ENCODE peak calls at places on chromosomes 5 and 9, in ten cellular contexts. S, I, M, A, Q, H, X, P, J and T are unnamed samples.

GRCh38 chr9:36874261-36874660 is 159.8 kb downstream of the PAX5 start:
- DNase-seq in S (no peak), I (no peak), M (no peak), A (no peak), Q (no peak), H (no peak), X (no peak), P (no peak), J (no peak), T (no peak)

GRCh38 chr9:90129446-90129845 is 513.2 kb downstream of the DIRAS2 start:
- DNase-seq in S (no peak), I (no peak), M (no peak), A (no peak), Q (no peak), H (no peak), X (no peak), P (no peak), J (no peak), T (no peak)

GRCh38 chr9:30723656-30724055 is 1660.8 kb upstream of the ACO1 start:
- DNase-seq in S (no peak), I (no peak), M (no peak), A (no peak), Q (no peak), H (no peak), X (no peak), P (no peak), J (peak), T (no peak)

GRCh38 chr5:2093859-2094615 is 211.3 kb upstream of the IRX4 start:
- DNase-seq in S (no peak), I (no peak), M (no peak), A (no peak), Q (no peak), H (no peak), X (no peak), P (no peak), J (peak), T (no peak)

GRCh38 chr9:132234501-132235045 is 72.7 kb downstream of the NTNG2 start:
- DNase-seq in S (no peak), I (no peak), M (no peak), A (no peak), Q (peak), H (no peak), X (no peak), P (no peak), J (no peak), T (no peak)

GRCh38 chr9:110969971-110970381 is 68.3 kb downstream of the LPAR1 start:
- DNase-seq in S (no peak), I (no peak), M (no peak), A (no peak), Q (no peak), H (no peak), X (no peak), P (no peak), J (peak), T (no peak)

GRCh38 chr5:59300930-59301329 is 592.6 kb downstream of the PDE4D start:
- DNase-seq in S (no peak), I (no peak), M (no peak), A (no peak), Q (no peak), H (no peak), X (no peak), P (no peak), J (no peak), T (no peak)

GRCh38 chr9:130887494-130888144 is 9.0 kb downstream of the QRFP start:
- DNase-seq in S (no peak), I (no peak), M (no peak), A (no peak), Q (no peak), H (no peak), X (no peak), P (no peak), J (no peak), T (no peak)

GRCh38 chr5:32024751-32025150 is 149.4 kb downstream of the GOLPH3 start:
- DNase-seq in S (no peak), I (no peak), M (no peak), A (no peak), Q (no peak), H (no peak), X (no peak), P (no peak), J (no peak), T (no peak)

GRCh38 chr5:128777052-128777451 is 188.2 kb upstream of the SLC27A6 start:
- DNase-seq in S (no peak), I (no peak), M (no peak), A (no peak), Q (no peak), H (no peak), X (no peak), P (no peak), J (peak), T (no peak)

GRCh38 chr5:178602752-178603151 is 12.6 kb upstream of the COL23A1 start:
- DNase-seq in S (no peak), I (no peak), M (no peak), A (no peak), Q (no peak), H (no peak), X (no peak), P (no peak), J (no peak), T (no peak)

GRCh38 chr5:107553063-107553676 is 117.6 kb downstream of the EFNA5 start:
- DNase-seq in S (no peak), I (no peak), M (no peak), A (no peak), Q (no peak), H (no peak), X (no peak), P (no peak), J (no peak), T (no peak)

GRCh38 chr9:101146508-101146907 is 118.0 kb downstream of the PLPPR1 start:
- DNase-seq in S (no peak), I (no peak), M (no peak), A (no peak), Q (no peak), H (no peak), X (no peak), P (no peak), J (no peak), T (no peak)

GRCh38 chr5:84825616-84826015 is 440.9 kb upstream of the EDIL3 start:
- DNase-seq in S (no peak), I (no peak), M (no peak), A (no peak), Q (no peak), H (no peak), X (no peak), P (no peak), J (no peak), T (no peak)

GRCh38 chr5:7261049-7261448 is 134.9 kb upstream of the ADCY2 start:
- DNase-seq in S (peak), I (no peak), M (peak), A (no peak), Q (peak), H (no peak), X (peak), P (no peak), J (peak), T (no peak)

GRCh38 chr5:8234179-8234578 is 365.2 kb downstream of the MTRR start:
- DNase-seq in S (no peak), I (no peak), M (no peak), A (no peak), Q (no peak), H (no peak), X (no peak), P (no peak), J (no peak), T (no peak)

GRCh38 chr9:32423371-32423770 is 38.9 kb downstream of the ACO1 start:
- DNase-seq in S (no peak), I (no peak), M (no peak), A (no peak), Q (no peak), H (no peak), X (no peak), P (no peak), J (peak), T (no peak)

GRCh38 chr5:9861664-9862256 is 231.6 kb upstream of the TAS2R1 start:
- DNase-seq in S (peak), I (no peak), M (no peak), A (no peak), Q (no peak), H (no peak), X (no peak), P (no peak), J (no peak), T (no peak)

GRCh38 chr5:33558489-33558888 is 117.7 kb downstream of the TARS1 start:
- DNase-seq in S (no peak), I (no peak), M (no peak), A (no peak), Q (no peak), H (no peak), X (no peak), P (no peak), J (no peak), T (no peak)

GRCh38 chr5:57441557-57441956 is 41.1 kb downstream of the ACTBL2 start:
- DNase-seq in S (no peak), I (no peak), M (no peak), A (no peak), Q (no peak), H (no peak), X (no peak), P (no peak), J (peak), T (no peak)

GRCh38 chr9:129263836-129264235 is 85.8 kb upstream of the IER5L start:
- DNase-seq in S (no peak), I (no peak), M (no peak), A (no peak), Q (no peak), H (no peak), X (no peak), P (no peak), J (no peak), T (no peak)

GRCh38 chr5:119328753-119329602 is 26.8 kb upstream of the TNFAIP8 start:
- DNase-seq in S (peak), I (no peak), M (no peak), A (no peak), Q (no peak), H (no peak), X (no peak), P (no peak), J (peak), T (no peak)

GRCh38 chr9:121773954-121774714 is 122.7 kb downstream of the DAB2IP start:
- DNase-seq in S (no peak), I (peak), M (no peak), A (no peak), Q (no peak), H (peak), X (no peak), P (no peak), J (no peak), T (no peak)

GRCh38 chr5:142339781-142340180 is 15.0 kb upstream of the SPRY4 start:
- DNase-seq in S (no peak), I (no peak), M (no peak), A (no peak), Q (no peak), H (no peak), X (no peak), P (no peak), J (no peak), T (no peak)

GRCh38 chr9:82810902-82811301 is 252.0 kb downstream of the RASEF start:
- DNase-seq in S (peak), I (no peak), M (no peak), A (peak), Q (peak), H (no peak), X (no peak), P (no peak), J (peak), T (no peak)

GRCh38 chr5:157949520-157949919 is 90.6 kb upstream of the CLINT1 start:
- DNase-seq in S (no peak), I (no peak), M (no peak), A (no peak), Q (no peak), H (no peak), X (no peak), P (no peak), J (no peak), T (no peak)

GRCh38 chr5:80125962-80126480 is 90.9 kb downstream of the THBS4 start:
- DNase-seq in S (no peak), I (no peak), M (no peak), A (peak), Q (no peak), H (no peak), X (no peak), P (no peak), J (peak), T (no peak)

GRCh38 chr9:38295751-38296150 is 96.8 kb upstream of the ALDH1B1 start:
- DNase-seq in S (no peak), I (no peak), M (no peak), A (no peak), Q (no peak), H (no peak), X (no peak), P (no peak), J (no peak), T (no peak)

GRCh38 chr9:34380511-34381315 is 4.0 kb upstream of the MYORG start:
- DNase-seq in S (peak), I (peak), M (peak), A (no peak), Q (peak), H (peak), X (peak), P (peak), J (no peak), T (peak)

GRCh38 chr5:95817430-95817829 is 5.1 kb downstream of the GLRX start:
- DNase-seq in S (peak), I (no peak), M (peak), A (no peak), Q (no peak), H (no peak), X (no peak), P (no peak), J (peak), T (no peak)

GRCh38 chr5:103829585-103829984 is 267.0 kb upstream of the NUDT12 start:
- DNase-seq in S (peak), I (no peak), M (peak), A (no peak), Q (no peak), H (no peak), X (no peak), P (no peak), J (no peak), T (no peak)

GRCh38 chr9:122904466-122904822 is 715 bp downstream of the RC3H2 start:
- DNase-seq in S (peak), I (no peak), M (peak), A (no peak), Q (peak), H (no peak), X (no peak), P (no peak), J (peak), T (no peak)

GRCh38 chr9:113139225-113139829 is 11.5 kb upstream of the SLC31A2 start:
- DNase-seq in S (no peak), I (no peak), M (no peak), A (no peak), Q (no peak), H (peak), X (no peak), P (no peak), J (no peak), T (peak)

GRCh38 chr5:77312411-77312810 is 101.9 kb downstream of the PDE8B start:
- DNase-seq in S (no peak), I (no peak), M (no peak), A (no peak), Q (no peak), H (no peak), X (no peak), P (no peak), J (peak), T (no peak)

GRCh38 chr5:120463991-120464626 is at the start of gene PRR16:
- DNase-seq in S (peak), I (peak), M (peak), A (no peak), Q (peak), H (peak), X (peak), P (no peak), J (peak), T (peak)

GRCh38 chr5:147786115-147786514 is 3.6 kb upstream of the JAKMIP2 start:
- DNase-seq in S (no peak), I (no peak), M (no peak), A (no peak), Q (no peak), H (no peak), X (no peak), P (no peak), J (no peak), T (no peak)

GRCh38 chr9:125747765-125748510 is 765 bp downstream of the PBX3 start:
- DNase-seq in S (peak), I (peak), M (peak), A (no peak), Q (no peak), H (peak), X (peak), P (peak), J (no peak), T (no peak)

GRCh38 chr9:79694676-79695400 is 123.1 kb downstream of the TLE4 start:
- DNase-seq in S (peak), I (no peak), M (peak), A (no peak), Q (peak), H (no peak), X (no peak), P (no peak), J (peak), T (no peak)